ENCODE peak calls at places on chromosome 18, in six cellular contexts. E, N, X, C, U and B are unnamed samples. For H3K4me1 and H3K27me3, the result is how much of the 10 kb centered on the place peaks cover.

GRCh38 chr18:76256897-76257500 is 238.0 kb downstream of the ZNF516 start:
- DNase-seq in C (peak), X (no peak), N (peak), U (no peak), E (no peak), B (no peak)

GRCh38 chr18:43482600-43482999 is 205.3 kb upstream of the SYT4 start:
- DNase-seq in X (no peak), N (no peak), C (no peak), U (no peak), E (no peak), B (no peak)

GRCh38 chr18:51666717-51667320 is 469.3 kb upstream of the MEX3C start:
- DNase-seq in X (peak), E (peak), U (no peak), C (no peak), N (no peak), B (no peak)

GRCh38 chr18:68494802-68495560 is 219.9 kb downstream of the TMX3 start:
- DNase-seq in E (no peak), X (no peak), U (no peak), C (peak), N (peak), B (no peak)

GRCh38 chr18:10784596-10785202 is 258.9 kb downstream of the NAPG start:
- DNase-seq in U (no peak), E (no peak), C (no peak), X (no peak), N (no peak), B (no peak)

GRCh38 chr18:60534539-60534938 is 162.0 kb upstream of the MC4R start:
- DNase-seq in U (no peak), E (no peak), X (no peak), N (peak), C (no peak), B (no peak)

GRCh38 chr18:24982831-24983230 is 369.1 kb downstream of the ZNF521 start:
- DNase-seq in E (no peak), X (no peak), U (no peak), C (no peak), N (peak), B (no peak)

GRCh38 chr18:48139427-48140347 is 209.2 kb upstream of the SMAD2 start:
- DNase-seq in N (no peak), C (peak), X (peak), E (no peak), U (peak), B (peak)

GRCh38 chr18:68803371-68803770 is 5.5 kb downstream of the CCDC102B start:
- DNase-seq in E (no peak), U (peak), N (peak), C (peak), X (peak), B (no peak)

GRCh38 chr18:49096021-49096420 is 145.3 kb upstream of the SMAD7 start:
- DNase-seq in C (no peak), X (no peak), N (no peak), U (no peak), E (no peak), B (no peak)

GRCh38 chr18:78898635-78899034 is 81.0 kb upstream of the SALL3 start:
- DNase-seq in E (no peak), N (no peak), X (no peak), U (no peak), C (no peak), B (no peak)

GRCh38 chr18:35045121-35045520 is 3.9 kb downstream of the MAPRE2 start:
- DNase-seq in X (no peak), N (peak), E (no peak), U (no peak), C (no peak), B (no peak)

GRCh38 chr18:2513616-2514015 is 57.7 kb downstream of the METTL4 start:
- DNase-seq in U (no peak), E (no peak), X (no peak), C (no peak), N (peak), B (no peak)

GRCh38 chr18:25830787-25831186 is 259.6 kb downstream of the SS18 start:
- DNase-seq in X (no peak), C (peak), N (peak), E (no peak), U (no peak), B (no peak)

DNA sequence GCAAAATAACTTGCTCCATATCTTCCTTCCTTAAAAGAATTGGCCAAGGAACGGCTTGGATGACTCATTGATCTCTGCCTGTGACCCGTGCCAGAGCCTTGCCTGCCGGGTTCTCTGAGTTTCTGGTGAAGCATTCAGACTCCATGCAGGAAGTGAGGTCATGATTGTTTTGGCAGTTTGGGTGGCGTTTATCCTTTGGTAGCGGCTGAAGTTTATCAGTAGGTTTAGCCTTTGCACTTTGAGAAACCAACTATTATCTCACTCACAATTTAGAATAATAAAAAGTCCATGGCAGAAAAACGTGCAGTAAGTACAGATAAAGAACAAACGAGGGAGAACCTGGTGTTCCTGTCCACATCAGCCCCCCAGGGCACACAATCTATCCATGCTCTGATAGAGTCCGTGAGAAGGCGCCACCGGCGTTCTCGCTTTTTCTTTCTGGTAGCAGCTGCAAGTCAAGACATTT is 15.0 kb upstream of the CTAGE1 start:
- DNase-seq in X (peak), E (peak), U (peak), C (peak), N (peak), B (no peak)
- TF ChIP-seq POLR2A in X (no peak), E (no peak), U (no peak), C (no peak), N (no peak), B (no peak)

GRCh38 chr18:63141777-63142176 is 177.8 kb downstream of the BCL2 start:
- DNase-seq in X (no peak), C (no peak), U (no peak), E (no peak), N (no peak), B (no peak)
- H3K4me1 ChIP-seq in X (under half), C (under half), U (under half), E (under half), N (under half), B (under half)

DNA sequence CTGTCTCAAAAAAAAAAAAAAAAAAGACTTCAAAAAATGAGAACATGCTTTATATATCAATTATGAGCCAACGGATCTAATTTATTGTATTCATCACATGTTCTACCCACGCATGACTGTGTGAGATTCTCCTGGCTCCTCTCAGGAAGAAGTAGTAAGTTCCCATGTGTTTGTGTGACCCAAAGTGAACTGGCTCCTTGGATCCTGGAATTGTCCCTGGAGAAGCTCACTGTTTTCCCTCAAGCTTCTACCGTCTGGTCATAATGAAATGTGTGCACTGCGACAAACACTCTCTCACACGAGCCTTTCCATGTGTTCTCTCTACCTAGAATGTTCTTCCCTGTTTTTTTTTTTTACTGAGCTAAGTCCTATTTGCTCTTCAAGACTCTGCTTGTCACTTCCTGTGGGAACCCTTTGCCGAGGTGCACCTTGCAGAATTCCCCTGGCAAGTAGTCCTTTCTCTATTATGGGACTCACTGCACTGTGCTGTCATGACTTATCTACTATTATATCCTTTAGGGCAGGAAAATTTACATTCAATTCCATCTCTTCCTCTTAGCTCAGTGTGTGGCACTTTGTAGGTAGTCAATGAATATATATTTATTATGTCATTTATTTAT is 83.2 kb upstream of the THOC1 start:
- DNase-seq in E (no peak), U (no peak), N (no peak), C (no peak), X (no peak), B (no peak)
- H3K27me3 ChIP-seq in E (under half), U (under half), N (under half), C (under half), X (under half), B (under half)

GRCh38 chr18:8623549-8624106 is 14.4 kb downstream of the RAB12 start:
- DNase-seq in N (no peak), X (peak), U (no peak), C (no peak), E (peak), B (no peak)

GRCh38 chr18:8619041-8619440 is 9.8 kb downstream of the RAB12 start:
- DNase-seq in E (no peak), N (no peak), U (no peak), C (no peak), X (no peak), B (no peak)

GRCh38 chr18:8619835-8620577 is 10.8 kb downstream of the RAB12 start:
- DNase-seq in E (no peak), C (no peak), U (no peak), X (no peak), N (no peak), B (no peak)

GRCh38 chr18:8617907-8618306 is 8.7 kb downstream of the RAB12 start:
- DNase-seq in U (no peak), E (no peak), X (no peak), N (no peak), C (no peak), B (no peak)

DNA sequence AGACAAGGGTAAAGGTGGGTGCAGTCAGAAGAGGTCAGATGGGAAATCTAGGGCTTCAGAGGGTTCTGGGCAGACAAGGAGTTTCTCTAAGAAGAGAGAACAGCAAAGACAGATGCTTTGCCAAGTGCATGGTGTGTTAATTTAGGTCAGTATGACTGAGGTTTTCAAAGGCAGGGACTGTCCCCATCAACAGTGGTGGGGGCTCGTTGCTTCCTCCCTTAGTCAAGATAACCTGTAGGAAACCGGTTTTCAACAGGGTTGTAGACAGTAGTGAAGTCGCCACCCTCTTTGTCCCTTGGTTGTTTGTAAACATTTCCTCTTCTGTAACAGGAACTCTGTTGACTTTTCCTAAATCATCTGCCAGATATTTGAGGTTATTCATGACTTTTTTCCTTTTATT is 11.6 kb downstream of the RAB12 start:
- DNase-seq in E (no peak), X (no peak), C (no peak), U (no peak), N (no peak), B (no peak)
- TF ChIP-seq POLR2A in E (no peak), X (no peak), C (no peak), U (no peak), N (no peak), B (no peak)

DNA sequence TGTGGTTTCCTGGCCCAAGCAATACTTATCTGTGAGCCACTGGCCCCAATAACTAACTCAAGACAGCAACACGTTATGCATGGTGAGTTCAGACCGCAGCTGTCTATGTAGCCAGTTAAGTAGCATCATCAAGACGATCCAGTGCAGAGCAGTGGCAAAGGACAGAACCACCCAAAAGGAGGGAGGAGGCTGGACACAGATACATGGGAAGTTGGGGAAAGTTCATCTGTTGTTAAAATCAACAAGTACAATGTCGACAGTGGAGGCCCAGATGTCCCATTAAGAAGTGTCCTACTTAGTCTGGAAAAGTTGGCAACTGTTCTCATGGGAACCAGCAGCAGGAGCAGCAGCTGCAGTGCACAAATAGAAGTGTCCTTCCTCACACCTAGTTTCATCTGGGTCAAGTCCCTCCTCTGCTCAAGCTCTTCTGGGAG is 106.9 kb upstream of the THOC1 start:
- DNase-seq in U (no peak), C (no peak), N (no peak), X (no peak), E (no peak), B (no peak)
- H3K4me1 ChIP-seq in U (under half), C (under half), N (under half), X (under half), E (under half), B (under half)

GRCh38 chr18:4299395-4299794 is 155.7 kb downstream of the DLGAP1 start:
- DNase-seq in N (no peak), U (no peak), C (no peak), E (no peak), X (no peak), B (no peak)
- H3K27me3 ChIP-seq in N (under half), U (under half), C (under half), E (under half), X (under half), B (under half)

DNA sequence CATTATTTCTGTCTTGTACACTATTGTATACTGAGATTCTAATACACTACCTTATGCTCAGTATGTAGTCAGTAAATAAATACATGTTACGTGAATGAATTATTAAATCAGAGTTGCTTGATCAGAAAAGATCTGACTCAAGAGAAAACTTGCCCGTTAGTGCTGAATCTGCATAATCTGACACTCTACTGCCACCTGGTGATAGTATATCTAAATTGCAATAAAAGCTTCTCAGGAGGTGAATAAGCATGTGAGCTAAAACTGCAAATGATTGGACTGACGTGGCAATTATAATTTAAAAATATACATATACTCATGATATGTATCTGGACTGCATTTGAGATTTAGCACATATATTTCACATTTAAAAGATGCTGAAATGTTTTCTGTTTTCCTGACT is 70.4 kb downstream of the KIAA1328 start:
- DNase-seq in E (no peak), U (no peak), N (peak), X (no peak), C (no peak), B (no peak)
- TF ChIP-seq POLR2A in E (no peak), U (no peak), N (no peak), X (no peak), C (no peak), B (no peak)

DNA sequence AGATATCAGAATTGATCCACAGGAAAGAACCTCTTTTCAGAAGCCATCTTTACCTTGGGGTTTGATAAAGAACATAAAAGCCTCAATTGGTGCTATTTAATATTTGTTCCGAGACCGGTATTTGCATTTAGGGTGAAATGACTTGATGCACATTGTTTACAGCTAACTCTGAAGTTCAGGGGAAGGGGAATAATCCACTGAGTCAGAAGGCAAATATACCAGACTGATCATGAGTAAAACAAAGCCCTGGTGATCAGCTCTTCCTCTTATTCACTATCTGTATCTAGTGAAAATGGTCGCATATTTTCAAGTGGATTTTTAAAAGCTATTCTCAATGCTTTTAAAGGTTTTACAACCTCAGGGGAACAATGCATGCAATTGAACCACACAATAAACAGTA is 53.0 kb upstream of the ATP8B1 start:
- DNase-seq in N (no peak), X (no peak), C (no peak), U (no peak), E (no peak), B (no peak)
- H3K4me1 ChIP-seq in N (under half), X (under half), C (under half), U (under half), E (under half), B (under half)

GRCh38 chr18:7069191-7069590 is 48.4 kb downstream of the LAMA1 start:
- DNase-seq in E (no peak), N (no peak), C (no peak), U (no peak), X (no peak), B (no peak)
- H3K27me3 ChIP-seq in E (under half), N (under half), C (under half), U (under half), X (under half), B (under half)

GRCh38 chr18:9421096-9421495 is 54.2 kb upstream of the RALBP1 start:
- DNase-seq in E (no peak), N (no peak), U (no peak), X (no peak), C (no peak), B (no peak)

GRCh38 chr18:9418047-9418690 is 57.1 kb upstream of the RALBP1 start:
- DNase-seq in X (no peak), N (no peak), E (no peak), C (no peak), U (no peak), B (no peak)

GRCh38 chr18:9419956-9420631 is 55.2 kb upstream of the RALBP1 start:
- DNase-seq in C (no peak), N (peak), U (no peak), E (no peak), X (no peak), B (no peak)

GRCh38 chr18:9422816-9423519 is 52.3 kb upstream of the RALBP1 start:
- DNase-seq in C (no peak), N (no peak), X (no peak), E (no peak), U (no peak), B (no peak)

GRCh38 chr18:9421788-9422329 is 53.5 kb upstream of the RALBP1 start:
- DNase-seq in U (no peak), X (no peak), C (no peak), N (no peak), E (no peak), B (no peak)
- TF ChIP-seq POLR2A in U (no peak), X (no peak), C (no peak), N (no peak), E (no peak), B (no peak)